ENCODE peak calls at places on chromosomes 12 and 14, in ten cellular contexts. X is foreskin fibroblast; Y is HS-5; P is GM23338; E is SK-N-SH; J is CD8-positive, alpha-beta T cell; Q is GF-D8; G is glutamatergic neuron; U is aorta; T is COR-L47. N is an unnamed sample.

GRCh38 chr12:100229036-100229635 is 28.5 kb downstream of the ACTR6 start:
- DNase-seq in X (no peak), Y (no peak), P (peak), E (no peak), J (no peak), Q (peak), G (no peak), U (no peak), T (peak), N (no peak)

GRCh38 chr12:87812030-87812429 is 217.2 kb downstream of the C12orf50 start:
- DNase-seq in X (no peak), Y (no peak), P (no peak), E (no peak), J (no peak), Q (no peak), G (no peak), U (no peak), T (no peak), N (no peak)

GRCh38 chr14:97687944-97688625 is 890.9 kb downstream of the VRK1 start:
- DNase-seq in X (peak), Y (no peak), P (no peak), E (no peak), J (no peak), Q (no peak), G (no peak), U (no peak), T (no peak), N (no peak)

GRCh38 chr12:125159687-125160086 is 94.5 kb downstream of the AACS start:
- DNase-seq in X (no peak), Y (no peak), P (peak), E (no peak), J (no peak), Q (no peak), G (no peak), U (no peak), T (peak), N (no peak)

GRCh38 chr12:105076913-105077312 is 7.3 kb downstream of the ALDH1L2 start:
- DNase-seq in X (no peak), Y (no peak), P (no peak), E (no peak), J (no peak), Q (no peak), G (no peak), U (no peak), T (no peak), N (no peak)

GRCh38 chr14:104553166-104554087 is 26.1 kb upstream of the C14orf180 start:
- DNase-seq in X (no peak), Y (no peak), P (no peak), E (peak), J (no peak), Q (no peak), G (peak), U (peak), T (no peak), N (no peak)

GRCh38 chr12:111201036-111201435 is 167.9 kb downstream of the PHETA1 start:
- DNase-seq in X (no peak), Y (no peak), P (peak), E (peak), J (no peak), Q (no peak), G (no peak), U (no peak), T (peak), N (no peak)

GRCh38 chr12:122125452-122126341 is 47.1 kb downstream of the MLXIP start:
- DNase-seq in X (no peak), Y (no peak), P (no peak), E (no peak), J (no peak), Q (no peak), G (no peak), U (no peak), T (no peak), N (no peak)

GRCh38 chr14:88005978-88006851 is 1.3 kb downstream of the GPR65 start:
- DNase-seq in X (no peak), Y (no peak), P (no peak), E (no peak), J (peak), Q (peak), G (no peak), U (peak), T (no peak), N (no peak)

GRCh38 chr12:4014858-4015224 is 141.6 kb upstream of the PARP11 start:
- DNase-seq in X (no peak), Y (no peak), P (no peak), E (no peak), J (no peak), Q (no peak), G (no peak), U (no peak), T (no peak), N (no peak)

GRCh38 chr12:122471324-122472226 is 29.2 kb downstream of the ZCCHC8 start:
- DNase-seq in X (peak), Y (peak), P (peak), E (peak), J (peak), Q (peak), G (no peak), U (no peak), T (peak), N (peak)

GRCh38 chr14:35046751-35047536 is 872 bp downstream of the FAM177A1 start:
- DNase-seq in X (no peak), Y (peak), P (peak), E (no peak), J (no peak), Q (peak), G (no peak), U (no peak), T (peak), N (peak)

GRCh38 chr14:80942158-80942738 is 710 bp upstream of the CEP128 start:
- DNase-seq in X (no peak), Y (no peak), P (no peak), E (no peak), J (no peak), Q (no peak), G (no peak), U (no peak), T (no peak), N (no peak)

GRCh38 chr12:99706736-99707473 is 59.4 kb downstream of the GARIN6 start:
- DNase-seq in X (no peak), Y (no peak), P (no peak), E (no peak), J (no peak), Q (no peak), G (no peak), U (no peak), T (no peak), N (no peak)

GRCh38 chr12:27012239-27012981 is 1.8 kb downstream of the TM7SF3 start:
- DNase-seq in X (no peak), Y (no peak), P (no peak), E (no peak), J (no peak), Q (no peak), G (no peak), U (no peak), T (no peak), N (no peak)

GRCh38 chr14:72550513-72550912 is 343.4 kb downstream of the DPF3 start:
- DNase-seq in X (no peak), Y (no peak), P (no peak), E (no peak), J (no peak), Q (no peak), G (no peak), U (no peak), T (no peak), N (no peak)

GRCh38 chr12:9940370-9940769 is 8.2 kb upstream of the CLEC2A start:
- DNase-seq in X (no peak), Y (no peak), P (peak), E (no peak), J (no peak), Q (peak), G (no peak), U (no peak), T (no peak), N (no peak)

N was measured in retinal pigment epithelial cell.